ENCODE peak calls at places on chromosomes 6 and 20, in ten cellular contexts. R is RWPE1; U is neural progenitor cell; A is endothelial cell; V is left ventricle myocardium inferior; B is activated T-helper 2 cell treated with anti-CD3 and anti-CD28 coated beads, Interferon-gamma antibody, Interleukin-2, Interleukin-4, amounts not matched to agents 10 μg/mL and 5 μg/mL and 100 μg/mL, durations not matched to agents 14 hours and 24 hours and 36 hours; T is left cardiac atrium; H is hypothalamus; P is GF-D8; F is heart left ventricle. G is an unnamed sample.

GRCh38 chr6:151765444-151765886 is 42.0 kb upstream of the ESR1 start:
- DNase-seq in A (peak; percentile 68), F (peak; percentile 27), P (no peak), R (peak; percentile 75), B (no peak), U (peak; percentile 66), V (no peak), H (no peak), T (no peak), G (peak; percentile 83)

GRCh38 chr20:1800777-1801176 is 94.4 kb upstream of the SIRPA start:
- DNase-seq in A (no peak), R (no peak), U (peak; percentile 19), T (no peak), H (no peak), P (no peak), F (no peak), V (no peak), B (no peak), G (peak; percentile 60)

GRCh38 chr6:147285087-147285855 is 81.1 kb downstream of the STXBP5 start:
- DNase-seq in F (no peak), H (no peak), V (no peak), A (no peak), B (no peak), U (peak; percentile 31), R (peak; percentile 16), T (no peak), P (peak; percentile 28), G (peak; percentile 42)

GRCh38 chr20:38145094-38146075 is 19.7 kb downstream of the TGM2 start:
- DNase-seq in V (no peak), T (no peak), H (no peak), U (no peak), A (no peak), P (no peak), B (no peak), F (peak; percentile 12), R (no peak), G (peak; percentile 30)

GRCh38 chr6:142867988-142868818 is 76.8 kb downstream of the HIVEP2 start:
- DNase-seq in B (no peak), U (no peak), R (no peak), T (no peak), H (no peak), V (no peak), A (no peak), P (peak; percentile 38), F (no peak), G (no peak)

GRCh38 chr20:38658879-38659612 is 57.4 kb downstream of the ARHGAP40 start:
- DNase-seq in P (no peak), F (no peak), R (peak; percentile 88), A (peak; percentile 52), B (no peak), T (peak; percentile 29), U (peak; percentile 71), V (no peak), H (no peak), G (peak; percentile 58)

GRCh38 chr6:68458447-68458846 is 176.6 kb upstream of the ADGRB3 start:
- DNase-seq in B (no peak), T (no peak), H (no peak), F (no peak), V (no peak), A (no peak), R (no peak), P (no peak), U (no peak), G (no peak)

GRCh38 chr6:76026101-76026500 is 46.4 kb downstream of the IMPG1 start:
- DNase-seq in F (no peak), P (no peak), T (no peak), V (no peak), R (no peak), U (peak; percentile 45), H (no peak), B (no peak), A (peak; percentile 9), G (no peak)

GRCh38 chr6:156809034-156809433 is 31.9 kb downstream of the ARID1B start:
- DNase-seq in V (no peak), U (no peak), R (no peak), H (no peak), T (no peak), P (peak; percentile 61), F (no peak), A (no peak), B (no peak), G (peak; percentile 56)

GRCh38 chr6:154432533-154433476 is 76.2 kb upstream of the IPCEF1 start:
- DNase-seq in R (no peak), F (no peak), V (no peak), P (peak; percentile 92), U (no peak), B (no peak), T (no peak), H (no peak), A (no peak), G (peak; percentile 30)

GRCh38 chr20:50568549-50568942 is 58.4 kb downstream of the PTPN1 start:
- DNase-seq in H (no peak), F (no peak), V (no peak), A (no peak), R (no peak), P (no peak), B (no peak), T (no peak), U (no peak), G (no peak)

GRCh38 chr6:37934276-37934675 is 114.7 kb downstream of the ZFAND3 start:
- DNase-seq in V (no peak), B (no peak), T (no peak), H (no peak), A (no peak), R (no peak), U (no peak), F (no peak), P (no peak), G (no peak)

GRCh38 chr6:155347800-155348199 is 33.5 kb upstream of the TFB1M start:
- DNase-seq in A (no peak), B (no peak), R (no peak), T (no peak), F (no peak), U (no peak), V (no peak), P (no peak), H (no peak), G (no peak)

GRCh38 chr6:73566954-73567591 is 46.2 kb upstream of the EEF1A1 start:
- DNase-seq in P (peak; percentile 38), T (peak; percentile 65), R (no peak), A (no peak), F (peak; percentile 73), H (no peak), V (peak; percentile 55), B (no peak), U (no peak), G (peak; percentile 79)

GRCh38 chr6:26556263-26557070 is 18.3 kb downstream of the HMGN4 start:
- DNase-seq in T (no peak), B (no peak), R (no peak), U (peak; percentile 75), F (no peak), P (peak; percentile 46), V (peak; percentile 46), A (peak; percentile 50), H (no peak), G (peak; percentile 69)

GRCh38 chr6:168261234-168261633 is 58.3 kb downstream of the DACT2 start:
- DNase-seq in T (no peak), B (no peak), R (no peak), A (no peak), F (no peak), P (no peak), H (no peak), U (no peak), V (no peak), G (no peak)

GRCh38 chr6:42281016-42281533 is 63.4 kb upstream of the MRPS10 start:
- DNase-seq in F (no peak), H (no peak), B (no peak), R (peak; percentile 80), P (no peak), U (no peak), T (no peak), V (no peak), A (no peak), G (no peak)

GRCh38 chr20:45322952-45323383 is 14.9 kb upstream of the MATN4 start:
- DNase-seq in R (no peak), B (no peak), P (peak; percentile 57), H (peak; percentile 24), F (peak; percentile 80), U (no peak), V (peak; percentile 44), T (peak; percentile 61), A (no peak), G (no peak)

GRCh38 chr20:43984587-43984986 is 69.9 kb downstream of the TOX2 start:
- DNase-seq in R (no peak), A (no peak), P (no peak), H (no peak), B (no peak), V (no peak), U (no peak), F (no peak), T (no peak), G (no peak)

GRCh38 chr6:39416728-39417127 is 94.2 kb upstream of the KCNK16 start:
- DNase-seq in B (no peak), V (no peak), P (no peak), A (no peak), F (no peak), H (no peak), U (no peak), R (peak; percentile 87), T (no peak), G (peak; percentile 90)